ENCODE peak calls at places on chromosomes 4 and X, in nine cellular contexts. One of them, this sample, is unnamed.

GRCh38 chrX:45035071-45035470 is 162.1 kb downstream of the KDM6A start:
- DNase-seq in endothelial cell of umbilical vein: no peak
- DNase-seq in CD8-positive, alpha-beta T cell: no peak
- DNase-seq in GM12865: no peak
- DNase-seq in neural crest cell: no peak
- DNase-seq in mammary epithelial cell: no peak
- DNase-seq in dorsolateral prefrontal cortex: no peak
- DNase-seq in lower lobe of right lung: no peak
- DNase-seq in esophagus muscularis mucosa: no peak
- DNase-seq in this sample: no peak

GRCh38 chr4:1401409-1402020 is 4.7 kb downstream of the NKX1-1 start:
- DNase-seq in endothelial cell of umbilical vein: no peak
- DNase-seq in CD8-positive, alpha-beta T cell: no peak
- DNase-seq in GM12865: no peak
- DNase-seq in neural crest cell: no peak
- DNase-seq in mammary epithelial cell: no peak
- DNase-seq in dorsolateral prefrontal cortex: no peak
- DNase-seq in lower lobe of right lung: peak; percentile 29
- DNase-seq in esophagus muscularis mucosa: no peak
- DNase-seq in this sample: no peak

GRCh38 chrX:68083510-68083909 is 349.8 kb downstream of the OPHN1 start:
- DNase-seq in endothelial cell of umbilical vein: no peak
- DNase-seq in CD8-positive, alpha-beta T cell: no peak
- DNase-seq in GM12865: no peak
- DNase-seq in neural crest cell: no peak
- DNase-seq in mammary epithelial cell: no peak
- DNase-seq in dorsolateral prefrontal cortex: no peak
- DNase-seq in lower lobe of right lung: no peak
- DNase-seq in esophagus muscularis mucosa: no peak
- DNase-seq in this sample: no peak

GRCh38 chr4:55543858-55544257 is 2.9 kb downstream of the CLOCK start:
- DNase-seq in endothelial cell of umbilical vein: no peak
- DNase-seq in CD8-positive, alpha-beta T cell: no peak
- DNase-seq in GM12865: no peak
- DNase-seq in neural crest cell: no peak
- DNase-seq in mammary epithelial cell: no peak
- DNase-seq in dorsolateral prefrontal cortex: no peak
- DNase-seq in lower lobe of right lung: no peak
- DNase-seq in esophagus muscularis mucosa: no peak
- DNase-seq in this sample: no peak

GRCh38 chrX:65866146-65866545 is 173.7 kb downstream of the VSIG4 start:
- DNase-seq in endothelial cell of umbilical vein: no peak
- DNase-seq in CD8-positive, alpha-beta T cell: peak; percentile 11
- DNase-seq in GM12865: peak; percentile 72
- DNase-seq in neural crest cell: no peak
- DNase-seq in mammary epithelial cell: peak; percentile 34
- DNase-seq in dorsolateral prefrontal cortex: no peak
- DNase-seq in lower lobe of right lung: no peak
- DNase-seq in esophagus muscularis mucosa: no peak
- DNase-seq in this sample: no peak

GRCh38 chr4:106421441-106422296 is 53.1 kb upstream of the GIMD1 start:
- DNase-seq in endothelial cell of umbilical vein: no peak
- DNase-seq in CD8-positive, alpha-beta T cell: no peak
- DNase-seq in GM12865: no peak
- DNase-seq in neural crest cell: no peak
- DNase-seq in mammary epithelial cell: peak; percentile 24
- DNase-seq in dorsolateral prefrontal cortex: no peak
- DNase-seq in lower lobe of right lung: no peak
- DNase-seq in esophagus muscularis mucosa: no peak
- DNase-seq in this sample: no peak

GRCh38 chr4:154332681-154333421 is 158.7 kb downstream of the DCHS2 start:
- DNase-seq in endothelial cell of umbilical vein: no peak
- DNase-seq in CD8-positive, alpha-beta T cell: peak; percentile 41
- DNase-seq in GM12865: peak; percentile 54
- DNase-seq in neural crest cell: no peak
- DNase-seq in mammary epithelial cell: no peak
- DNase-seq in dorsolateral prefrontal cortex: peak; percentile 47
- DNase-seq in lower lobe of right lung: peak; percentile 48
- DNase-seq in esophagus muscularis mucosa: no peak
- DNase-seq in this sample: peak; percentile 23

GRCh38 chrX:39905475-39905889 is 192.3 kb downstream of the BCOR start:
- DNase-seq in endothelial cell of umbilical vein: peak; percentile 14
- DNase-seq in CD8-positive, alpha-beta T cell: no peak
- DNase-seq in GM12865: no peak
- DNase-seq in neural crest cell: no peak
- DNase-seq in mammary epithelial cell: no peak
- DNase-seq in dorsolateral prefrontal cortex: no peak
- DNase-seq in lower lobe of right lung: no peak
- DNase-seq in esophagus muscularis mucosa: no peak
- DNase-seq in this sample: no peak

GRCh38 chr4:119585771-119586170 is 42.8 kb downstream of the PDE5A start:
- DNase-seq in endothelial cell of umbilical vein: no peak
- DNase-seq in CD8-positive, alpha-beta T cell: no peak
- DNase-seq in GM12865: no peak
- DNase-seq in neural crest cell: no peak
- DNase-seq in mammary epithelial cell: peak; percentile 25
- DNase-seq in dorsolateral prefrontal cortex: no peak
- DNase-seq in lower lobe of right lung: no peak
- DNase-seq in esophagus muscularis mucosa: no peak
- DNase-seq in this sample: no peak

GRCh38 chr4:142044271-142044670 is 407.9 kb downstream of the IL15 start:
- DNase-seq in endothelial cell of umbilical vein: no peak
- DNase-seq in CD8-positive, alpha-beta T cell: no peak
- DNase-seq in GM12865: no peak
- DNase-seq in neural crest cell: no peak
- DNase-seq in mammary epithelial cell: no peak
- DNase-seq in dorsolateral prefrontal cortex: no peak
- DNase-seq in lower lobe of right lung: no peak
- DNase-seq in esophagus muscularis mucosa: no peak
- DNase-seq in this sample: no peak

GRCh38 chr4:124445071-124445470 is 267.5 kb downstream of the ANKRD50 start:
- DNase-seq in endothelial cell of umbilical vein: no peak
- DNase-seq in CD8-positive, alpha-beta T cell: no peak
- DNase-seq in GM12865: no peak
- DNase-seq in neural crest cell: no peak
- DNase-seq in mammary epithelial cell: no peak
- DNase-seq in dorsolateral prefrontal cortex: no peak
- DNase-seq in lower lobe of right lung: no peak
- DNase-seq in esophagus muscularis mucosa: no peak
- DNase-seq in this sample: no peak

GRCh38 chrX:15437724-15438123 is 53.5 kb upstream of the VEGFD start:
- DNase-seq in endothelial cell of umbilical vein: no peak
- DNase-seq in CD8-positive, alpha-beta T cell: no peak
- DNase-seq in GM12865: no peak
- DNase-seq in neural crest cell: no peak
- DNase-seq in mammary epithelial cell: no peak
- DNase-seq in dorsolateral prefrontal cortex: no peak
- DNase-seq in lower lobe of right lung: no peak
- DNase-seq in esophagus muscularis mucosa: no peak
- DNase-seq in this sample: no peak
- TF ChIP-seq CTCF in endothelial cell of umbilical vein: no peak
- TF ChIP-seq CTCF in CD8-positive, alpha-beta T cell: no peak
- TF ChIP-seq CTCF in GM12865: no peak
- TF ChIP-seq CTCF in neural crest cell: no peak
- TF ChIP-seq CTCF in mammary epithelial cell: no peak
- TF ChIP-seq CTCF in dorsolateral prefrontal cortex: no peak
- TF ChIP-seq CTCF in lower lobe of right lung: no peak
- TF ChIP-seq CTCF in esophagus muscularis mucosa: no peak
- TF ChIP-seq CTCF in this sample: no peak

DNA sequence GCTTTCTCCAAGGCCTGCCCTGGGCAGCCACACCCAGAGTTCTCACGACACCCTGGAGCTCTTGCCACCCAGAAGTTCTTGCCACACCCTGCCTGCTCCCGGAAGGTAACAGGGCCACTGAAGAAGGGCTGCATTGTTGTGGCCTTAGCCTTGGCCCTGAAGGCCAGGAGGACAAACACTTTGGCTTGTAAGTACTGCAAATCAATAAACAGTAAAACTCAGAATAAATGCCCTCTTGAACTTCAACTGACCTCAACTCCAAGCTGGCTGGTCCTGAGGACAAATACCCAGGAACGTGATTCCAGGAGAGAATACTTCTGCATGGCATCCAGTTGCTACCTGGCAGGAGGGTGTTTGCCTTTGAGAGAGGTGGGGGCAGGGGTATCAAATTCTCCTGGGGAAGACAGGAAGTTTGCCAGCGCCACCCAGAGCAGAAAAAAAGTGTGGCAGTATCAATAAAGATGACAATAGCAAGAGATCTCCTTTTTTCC is 54.1 kb downstream of the TLR10 start:
- DNase-seq in endothelial cell of umbilical vein: no peak
- DNase-seq in CD8-positive, alpha-beta T cell: no peak
- DNase-seq in GM12865: no peak
- DNase-seq in neural crest cell: no peak
- DNase-seq in mammary epithelial cell: peak; percentile 26
- DNase-seq in dorsolateral prefrontal cortex: no peak
- DNase-seq in lower lobe of right lung: peak; percentile 78
- DNase-seq in esophagus muscularis mucosa: no peak
- DNase-seq in this sample: no peak
- TF ChIP-seq CTCF in endothelial cell of umbilical vein: no peak
- TF ChIP-seq CTCF in CD8-positive, alpha-beta T cell: no peak
- TF ChIP-seq CTCF in GM12865: no peak
- TF ChIP-seq CTCF in neural crest cell: no peak
- TF ChIP-seq CTCF in mammary epithelial cell: peak; percentile 10
- TF ChIP-seq CTCF in dorsolateral prefrontal cortex: no peak
- TF ChIP-seq CTCF in lower lobe of right lung: peak; percentile 10
- TF ChIP-seq CTCF in esophagus muscularis mucosa: no peak
- TF ChIP-seq CTCF in this sample: no peak

DNA sequence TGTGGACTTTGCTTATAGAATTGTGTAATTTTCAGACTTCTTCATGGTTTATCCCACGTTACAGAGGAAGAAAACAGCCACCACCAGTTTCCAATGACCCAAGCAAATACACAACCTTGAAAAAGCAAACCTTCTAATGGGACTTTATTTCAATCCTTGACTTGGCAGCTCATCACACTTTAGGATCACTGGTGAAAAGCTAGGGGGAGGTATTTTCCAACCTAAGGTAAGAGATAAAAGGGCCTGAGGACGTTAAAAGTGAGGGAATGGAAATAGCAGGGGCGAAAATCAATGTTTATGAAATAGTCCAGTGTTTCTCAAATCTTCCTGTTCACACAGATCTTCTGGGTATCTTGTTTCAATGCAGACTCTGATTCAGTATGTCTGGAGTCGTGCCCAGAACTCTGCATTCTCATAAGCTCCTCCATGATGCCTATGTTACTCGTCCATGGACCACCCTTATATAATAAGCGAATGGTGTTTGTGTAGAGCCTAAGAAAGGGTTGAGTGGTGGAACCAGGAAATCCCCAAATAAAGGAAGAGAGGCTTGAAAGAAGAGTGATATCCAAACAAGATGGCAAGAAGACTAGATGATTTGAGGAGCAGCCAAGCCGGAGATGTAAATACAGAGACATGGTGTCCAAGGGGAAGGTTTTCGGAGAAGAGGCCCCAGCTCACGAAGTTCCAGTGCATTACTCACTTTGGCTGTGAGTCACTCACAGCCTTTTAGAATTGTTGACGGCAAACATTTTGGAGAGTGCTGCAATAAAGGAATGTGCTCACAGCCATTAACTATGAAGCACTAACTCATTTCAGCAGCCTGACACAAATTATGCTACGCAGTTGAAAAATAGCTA is 215.6 kb upstream of the PPARGC1A start:
- DNase-seq in endothelial cell of umbilical vein: no peak
- DNase-seq in CD8-positive, alpha-beta T cell: no peak
- DNase-seq in GM12865: no peak
- DNase-seq in neural crest cell: no peak
- DNase-seq in mammary epithelial cell: peak; percentile 2
- DNase-seq in dorsolateral prefrontal cortex: no peak
- DNase-seq in lower lobe of right lung: no peak
- DNase-seq in esophagus muscularis mucosa: no peak
- DNase-seq in this sample: no peak
- TF ChIP-seq CTCF in endothelial cell of umbilical vein: no peak
- TF ChIP-seq CTCF in CD8-positive, alpha-beta T cell: no peak
- TF ChIP-seq CTCF in GM12865: no peak
- TF ChIP-seq CTCF in neural crest cell: no peak
- TF ChIP-seq CTCF in mammary epithelial cell: no peak
- TF ChIP-seq CTCF in dorsolateral prefrontal cortex: no peak
- TF ChIP-seq CTCF in lower lobe of right lung: no peak
- TF ChIP-seq CTCF in esophagus muscularis mucosa: no peak
- TF ChIP-seq CTCF in this sample: no peak

GRCh38 chr4:7194251-7195137 is 2.2 kb downstream of the SORCS2 start:
- DNase-seq in endothelial cell of umbilical vein: no peak
- DNase-seq in CD8-positive, alpha-beta T cell: no peak
- DNase-seq in GM12865: peak; percentile 21
- DNase-seq in neural crest cell: no peak
- DNase-seq in mammary epithelial cell: no peak
- DNase-seq in dorsolateral prefrontal cortex: peak; percentile 55
- DNase-seq in lower lobe of right lung: peak; percentile 83
- DNase-seq in esophagus muscularis mucosa: no peak
- DNase-seq in this sample: no peak
- TF ChIP-seq CTCF in endothelial cell of umbilical vein: peak; percentile 49
- TF ChIP-seq CTCF in CD8-positive, alpha-beta T cell: no peak
- TF ChIP-seq CTCF in GM12865: peak; percentile 32
- TF ChIP-seq CTCF in neural crest cell: peak; percentile 56
- TF ChIP-seq CTCF in mammary epithelial cell: peak; percentile 31
- TF ChIP-seq CTCF in dorsolateral prefrontal cortex: peak; percentile 37
- TF ChIP-seq CTCF in lower lobe of right lung: peak; percentile 58
- TF ChIP-seq CTCF in esophagus muscularis mucosa: peak; percentile 38
- TF ChIP-seq CTCF in this sample: no peak

DNA sequence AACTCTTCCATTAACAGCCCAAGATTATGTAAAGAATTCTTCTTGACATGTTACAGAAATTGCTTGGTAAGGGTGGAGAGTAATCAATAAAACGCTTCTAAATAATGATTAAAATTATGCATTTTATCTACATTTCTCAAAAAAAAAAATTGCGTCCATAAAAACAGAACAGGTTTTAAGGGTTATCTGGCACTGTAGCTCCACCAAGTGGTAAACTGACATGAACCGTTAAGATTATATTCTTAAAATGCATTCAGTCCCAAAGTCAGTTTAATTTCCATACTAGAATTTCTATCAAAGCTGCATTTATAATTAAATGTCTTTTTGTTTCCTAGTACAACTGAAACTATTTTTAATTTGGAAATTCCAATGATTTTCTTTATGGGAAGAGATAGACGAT is 214.0 kb upstream of the UGT8 start:
- DNase-seq in endothelial cell of umbilical vein: peak; percentile 62
- DNase-seq in CD8-positive, alpha-beta T cell: no peak
- DNase-seq in GM12865: peak; percentile 58
- DNase-seq in neural crest cell: no peak
- DNase-seq in mammary epithelial cell: no peak
- DNase-seq in dorsolateral prefrontal cortex: no peak
- DNase-seq in lower lobe of right lung: no peak
- DNase-seq in esophagus muscularis mucosa: no peak
- DNase-seq in this sample: no peak
- TF ChIP-seq CTCF in endothelial cell of umbilical vein: peak; percentile 36
- TF ChIP-seq CTCF in CD8-positive, alpha-beta T cell: peak; percentile 44
- TF ChIP-seq CTCF in GM12865: peak; percentile 36
- TF ChIP-seq CTCF in neural crest cell: peak; percentile 77
- TF ChIP-seq CTCF in mammary epithelial cell: peak; percentile 53
- TF ChIP-seq CTCF in dorsolateral prefrontal cortex: peak; percentile 70
- TF ChIP-seq CTCF in lower lobe of right lung: peak; percentile 29
- TF ChIP-seq CTCF in esophagus muscularis mucosa: peak; percentile 40
- TF ChIP-seq CTCF in this sample: no peak